ENCODE peak calls at places on chromosomes 12 and 14, in six cellular contexts. One of them, this sample, is unnamed.

GRCh38 chr14:30585204-30585603 is 26.2 kb downstream of the G2E3 start:
- DNase-seq in stimulated activated CD4-positive, alpha-beta T cell treated with anti-CD3 and anti-CD28 coated beads, Interleukin-2, amount 100 ng/mL, for 48 hours: no peak
- DNase-seq in posterior cingulate gyrus: no peak
- DNase-seq in T-helper 9 cell: no peak
- DNase-seq in C1 segment of cervical spinal cord: no peak
- DNase-seq in HFF-Myc: no peak
- DNase-seq in this sample: no peak

GRCh38 chr14:91380610-91381371 is 36.8 kb downstream of the CCDC88C start:
- DNase-seq in stimulated activated CD4-positive, alpha-beta T cell treated with anti-CD3 and anti-CD28 coated beads, Interleukin-2, amount 100 ng/mL, for 48 hours: no peak
- DNase-seq in C1 segment of cervical spinal cord: peak
- DNase-seq in HFF-Myc: no peak
- DNase-seq in posterior cingulate gyrus: no peak
- DNase-seq in T-helper 9 cell: no peak
- DNase-seq in this sample: no peak

GRCh38 chr12:6708968-6709394 is 8.4 kb upstream of the PIANP start:
- DNase-seq in posterior cingulate gyrus: no peak
- DNase-seq in stimulated activated CD4-positive, alpha-beta T cell treated with anti-CD3 and anti-CD28 coated beads, Interleukin-2, amount 100 ng/mL, for 48 hours: no peak
- DNase-seq in HFF-Myc: no peak
- DNase-seq in C1 segment of cervical spinal cord: no peak
- DNase-seq in T-helper 9 cell: no peak
- DNase-seq in this sample: no peak

GRCh38 chr12:112950701-112951100 is 12.4 kb downstream of the OAS3 start:
- DNase-seq in stimulated activated CD4-positive, alpha-beta T cell treated with anti-CD3 and anti-CD28 coated beads, Interleukin-2, amount 100 ng/mL, for 48 hours: no peak
- DNase-seq in T-helper 9 cell: no peak
- DNase-seq in C1 segment of cervical spinal cord: no peak
- DNase-seq in posterior cingulate gyrus: no peak
- DNase-seq in HFF-Myc: no peak
- DNase-seq in this sample: no peak

GRCh38 chr12:14874882-14875281 is 10.8 kb downstream of the MGP start:
- DNase-seq in HFF-Myc: no peak
- DNase-seq in C1 segment of cervical spinal cord: no peak
- DNase-seq in posterior cingulate gyrus: no peak
- DNase-seq in T-helper 9 cell: no peak
- DNase-seq in stimulated activated CD4-positive, alpha-beta T cell treated with anti-CD3 and anti-CD28 coated beads, Interleukin-2, amount 100 ng/mL, for 48 hours: no peak
- DNase-seq in this sample: no peak

GRCh38 chr12:116528067-116528466 is 31.1 kb upstream of the MAP1LC3B2 start:
- DNase-seq in C1 segment of cervical spinal cord: no peak
- DNase-seq in T-helper 9 cell: no peak
- DNase-seq in HFF-Myc: peak
- DNase-seq in stimulated activated CD4-positive, alpha-beta T cell treated with anti-CD3 and anti-CD28 coated beads, Interleukin-2, amount 100 ng/mL, for 48 hours: no peak
- DNase-seq in posterior cingulate gyrus: no peak
- DNase-seq in this sample: no peak

GRCh38 chr12:40281791-40282364 is 57.1 kb downstream of the LRRK2 start:
- DNase-seq in stimulated activated CD4-positive, alpha-beta T cell treated with anti-CD3 and anti-CD28 coated beads, Interleukin-2, amount 100 ng/mL, for 48 hours: no peak
- DNase-seq in T-helper 9 cell: no peak
- DNase-seq in HFF-Myc: no peak
- DNase-seq in C1 segment of cervical spinal cord: no peak
- DNase-seq in posterior cingulate gyrus: no peak
- DNase-seq in this sample: no peak

GRCh38 chr14:103123128-103123633 is at the start of gene TNFAIP2:
- DNase-seq in HFF-Myc: no peak
- DNase-seq in stimulated activated CD4-positive, alpha-beta T cell treated with anti-CD3 and anti-CD28 coated beads, Interleukin-2, amount 100 ng/mL, for 48 hours: no peak
- DNase-seq in T-helper 9 cell: no peak
- DNase-seq in posterior cingulate gyrus: no peak
- DNase-seq in C1 segment of cervical spinal cord: no peak
- DNase-seq in this sample: no peak

GRCh38 chr12:125633686-125634085 is 568.5 kb downstream of the AACS start:
- DNase-seq in posterior cingulate gyrus: no peak
- DNase-seq in HFF-Myc: no peak
- DNase-seq in T-helper 9 cell: no peak
- DNase-seq in C1 segment of cervical spinal cord: no peak
- DNase-seq in stimulated activated CD4-positive, alpha-beta T cell treated with anti-CD3 and anti-CD28 coated beads, Interleukin-2, amount 100 ng/mL, for 48 hours: no peak
- DNase-seq in this sample: no peak

GRCh38 chr12:108611884-108612415 is 14.1 kb upstream of the TMEM119 start:
- DNase-seq in posterior cingulate gyrus: no peak
- DNase-seq in T-helper 9 cell: peak
- DNase-seq in C1 segment of cervical spinal cord: no peak
- DNase-seq in HFF-Myc: no peak
- DNase-seq in stimulated activated CD4-positive, alpha-beta T cell treated with anti-CD3 and anti-CD28 coated beads, Interleukin-2, amount 100 ng/mL, for 48 hours: peak
- DNase-seq in this sample: no peak

GRCh38 chr12:34625116-34625515 is 602.8 kb downstream of the ALG10 start:
- DNase-seq in stimulated activated CD4-positive, alpha-beta T cell treated with anti-CD3 and anti-CD28 coated beads, Interleukin-2, amount 100 ng/mL, for 48 hours: no peak
- DNase-seq in posterior cingulate gyrus: no peak
- DNase-seq in HFF-Myc: no peak
- DNase-seq in T-helper 9 cell: no peak
- DNase-seq in C1 segment of cervical spinal cord: no peak
- DNase-seq in this sample: peak

GRCh38 chr14:95211721-95212504 is 54.6 kb upstream of the DICER1 start:
- DNase-seq in C1 segment of cervical spinal cord: no peak
- DNase-seq in T-helper 9 cell: no peak
- DNase-seq in stimulated activated CD4-positive, alpha-beta T cell treated with anti-CD3 and anti-CD28 coated beads, Interleukin-2, amount 100 ng/mL, for 48 hours: no peak
- DNase-seq in HFF-Myc: no peak
- DNase-seq in posterior cingulate gyrus: no peak
- DNase-seq in this sample: no peak

GRCh38 chr12:110649341-110649847 is 35.5 kb downstream of the TCTN1 start:
- DNase-seq in HFF-Myc: no peak
- DNase-seq in posterior cingulate gyrus: peak
- DNase-seq in T-helper 9 cell: no peak
- DNase-seq in stimulated activated CD4-positive, alpha-beta T cell treated with anti-CD3 and anti-CD28 coated beads, Interleukin-2, amount 100 ng/mL, for 48 hours: no peak
- DNase-seq in C1 segment of cervical spinal cord: peak
- DNase-seq in this sample: no peak

GRCh38 chr12:105234197-105234596 is 1.8 kb downstream of the APPL2 start:
- DNase-seq in C1 segment of cervical spinal cord: no peak
- DNase-seq in posterior cingulate gyrus: no peak
- DNase-seq in T-helper 9 cell: no peak
- DNase-seq in HFF-Myc: no peak
- DNase-seq in stimulated activated CD4-positive, alpha-beta T cell treated with anti-CD3 and anti-CD28 coated beads, Interleukin-2, amount 100 ng/mL, for 48 hours: no peak
- DNase-seq in this sample: no peak

GRCh38 chr12:132404956-132405741 is 75.8 kb upstream of the GALNT9 start:
- DNase-seq in T-helper 9 cell: no peak
- DNase-seq in stimulated activated CD4-positive, alpha-beta T cell treated with anti-CD3 and anti-CD28 coated beads, Interleukin-2, amount 100 ng/mL, for 48 hours: no peak
- DNase-seq in C1 segment of cervical spinal cord: no peak
- DNase-seq in HFF-Myc: no peak
- DNase-seq in posterior cingulate gyrus: no peak
- DNase-seq in this sample: no peak